ENCODE peak calls at places on chromosomes 7 and 10, in ten cellular contexts. T, S, U, N, X, V, Z, C, L and G are unnamed samples.

GRCh38 chr10:58435297-58435696 is 50.1 kb downstream of the TFAM start:
- DNase-seq in L (peak; percentile 17), Z (peak; percentile 97), N (peak; percentile 99), C (no peak), U (no peak), T (peak; percentile 95), S (peak; percentile 1), X (peak; percentile 51), V (no peak), G (peak; percentile 98)

GRCh38 chr7:155234950-155235789 is 62.5 kb upstream of the INSIG1 start:
- DNase-seq in Z (no peak), N (no peak), V (peak; percentile 63), S (no peak), L (no peak), C (no peak), U (no peak), X (peak; percentile 89), T (no peak), G (no peak)

GRCh38 chr10:123897146-123897545 is 5.5 kb upstream of the CPXM2 start:
- DNase-seq in N (no peak), T (no peak), Z (no peak), U (no peak), V (no peak), S (no peak), L (peak; percentile 51), X (no peak), C (peak; percentile 10), G (no peak)

GRCh38 chr10:121155742-121156141 is 304.6 kb downstream of the WDR11 start:
- DNase-seq in S (no peak), U (peak; percentile 55), C (no peak), Z (peak; percentile 10), X (peak; percentile 34), L (no peak), T (no peak), V (no peak), N (no peak), G (no peak)

GRCh38 chr7:139915864-139916716 is 87.0 kb downstream of the TBXAS1 start:
- DNase-seq in Z (peak; percentile 100), T (peak; percentile 97), L (no peak), X (peak; percentile 69), C (peak; percentile 89), V (no peak), U (peak; percentile 14), N (peak; percentile 97), S (peak; percentile 50), G (peak; percentile 94)

GRCh38 chr7:130384371-130384801 is 4.1 kb downstream of the CPA1 start:
- DNase-seq in U (no peak), N (no peak), T (no peak), C (no peak), S (no peak), X (peak; percentile 61), L (no peak), Z (no peak), V (peak; percentile 58), G (no peak)

GRCh38 chr7:51069411-51070083 is 247.1 kb downstream of the COBL start:
- DNase-seq in T (peak; percentile 66), Z (peak; percentile 82), S (no peak), V (no peak), X (no peak), L (no peak), C (no peak), U (no peak), N (no peak), G (no peak)

GRCh38 chr7:47381132-47381495 is 200.8 kb downstream of the TNS3 start:
- DNase-seq in N (no peak), C (no peak), L (no peak), S (no peak), Z (no peak), X (no peak), T (no peak), U (no peak), V (peak; percentile 27), G (no peak)

GRCh38 chr7:155361947-155362346 is 64.3 kb downstream of the INSIG1 start:
- DNase-seq in S (no peak), N (no peak), T (no peak), L (no peak), V (peak; percentile 46), X (no peak), U (no peak), C (no peak), Z (no peak), G (no peak)

DNA sequence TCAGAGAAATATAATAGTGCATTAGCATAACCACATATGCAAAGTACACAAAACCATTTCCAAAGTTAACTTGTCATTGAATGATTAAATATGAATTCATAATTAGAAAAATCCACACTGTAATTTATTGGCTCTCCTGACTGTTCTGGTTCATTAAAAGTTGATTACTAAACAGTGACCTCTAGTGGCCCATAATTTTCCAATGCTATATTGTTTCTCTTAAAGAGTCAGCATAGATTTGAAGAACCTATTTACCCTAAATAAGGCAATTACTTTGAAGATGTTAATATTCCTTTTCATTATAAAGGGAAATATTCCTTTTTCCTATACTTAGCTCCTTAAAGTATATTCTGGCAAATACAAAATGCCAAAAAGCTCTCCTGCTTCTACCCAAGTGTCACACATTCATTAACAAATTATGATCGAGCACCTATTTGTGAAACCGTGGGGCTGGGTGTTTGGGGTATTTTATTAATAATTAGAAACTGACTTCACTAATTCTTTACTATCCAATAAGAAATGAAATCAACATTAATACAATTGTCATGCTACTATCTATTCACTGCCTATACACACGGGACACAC is 86.2 kb downstream of the HIBADH start:
- DNase-seq in V (no peak), L (peak; percentile 71), C (peak; percentile 35), X (no peak), Z (peak; percentile 54), S (no peak), T (peak; percentile 57), U (no peak), N (no peak), G (peak; percentile 75)
- TF ChIP-seq CTCF in V (peak; percentile 59), L (no peak), C (peak; percentile 92), X (peak; percentile 41), Z (peak; percentile 23), S (peak; percentile 69), T (peak; percentile 45), U (peak; percentile 17), N (peak; percentile 28), G (peak; percentile 37)

GRCh38 chr7:40836218-40836617 is 701.4 kb downstream of the SUGCT start:
- DNase-seq in N (no peak), Z (peak; percentile 72), T (peak; percentile 80), U (no peak), V (no peak), C (peak; percentile 78), L (no peak), X (no peak), S (no peak), G (no peak)

GRCh38 chr7:40829201-40829600 is 694.4 kb downstream of the SUGCT start:
- DNase-seq in L (no peak), C (no peak), S (no peak), V (no peak), T (no peak), N (no peak), X (no peak), Z (no peak), U (no peak), G (no peak)

GRCh38 chr7:40828686-40829085 is 693.9 kb downstream of the SUGCT start:
- DNase-seq in V (no peak), N (peak; percentile 64), C (no peak), L (no peak), U (no peak), Z (no peak), S (no peak), T (no peak), X (no peak), G (no peak)

GRCh38 chr7:40833541-40834234 is 698.9 kb downstream of the SUGCT start:
- DNase-seq in T (peak; percentile 36), N (peak; percentile 20), V (no peak), C (peak; percentile 62), X (no peak), L (no peak), U (no peak), S (no peak), Z (peak; percentile 19), G (peak; percentile 67)
- H3K4me3 ChIP-seq in T (no peak overlapping the region), N (no peak overlapping the region), V (no peak overlapping the region), C (no peak overlapping the region), X (no peak overlapping the region), L (peak overlapping the region; percentile 10), U (no peak overlapping the region), S (no peak overlapping the region), Z (no peak overlapping the region), G (no peak overlapping the region)

DNA sequence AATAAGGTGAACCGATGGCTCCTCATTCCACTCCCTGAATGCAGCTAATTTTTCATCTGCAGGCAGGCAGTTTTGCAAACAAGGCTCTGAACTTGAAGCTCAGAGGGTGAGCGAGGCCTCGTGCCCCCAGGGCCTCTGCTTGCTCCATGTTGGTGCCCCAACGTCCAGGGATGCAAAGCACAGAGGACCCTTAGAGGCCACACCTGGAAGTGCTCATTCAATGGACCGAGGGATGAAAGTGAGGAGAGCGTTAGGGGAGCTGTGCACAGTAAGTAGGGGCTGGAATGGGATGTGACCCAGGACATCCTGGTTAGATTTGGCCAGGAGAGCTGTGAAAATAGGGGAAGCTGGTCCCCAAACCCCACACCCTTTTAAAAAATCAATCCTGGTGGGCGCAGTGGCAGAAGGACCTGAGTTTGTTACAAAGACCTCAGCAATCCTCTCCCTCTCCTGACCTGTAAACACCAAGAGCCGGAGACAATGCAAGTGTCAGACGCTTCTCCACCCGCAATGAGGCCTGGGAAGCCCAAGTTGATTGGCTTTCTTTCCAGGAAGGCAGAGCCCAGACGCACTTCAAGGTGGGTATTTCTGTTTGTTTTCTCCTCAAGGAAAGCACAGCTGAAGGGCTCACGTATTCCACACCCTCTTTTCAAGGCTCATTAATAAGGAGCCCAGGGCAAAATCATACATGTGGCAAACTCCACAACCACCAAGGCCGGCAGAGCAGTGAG is 14.0 kb upstream of the CXCL12 start:
- DNase-seq in L (peak; percentile 49), X (no peak), C (no peak), S (no peak), N (no peak), V (no peak), Z (no peak), T (no peak), U (no peak), G (no peak)
- TF ChIP-seq CTCF in L (peak; percentile 29), X (no peak), C (no peak), S (no peak), N (no peak), V (no peak), Z (no peak), T (no peak), U (no peak), G (no peak)

GRCh38 chr10:132408367-132408781 is 11.4 kb downstream of the PWWP2B start:
- DNase-seq in C (no peak), N (no peak), X (peak; percentile 58), U (peak; percentile 59), V (peak; percentile 72), T (peak; percentile 43), Z (no peak), L (peak; percentile 46), S (no peak), G (no peak)

GRCh38 chr10:132407243-132407746 is 10.3 kb downstream of the PWWP2B start:
- DNase-seq in C (no peak), U (peak; percentile 56), X (peak; percentile 98), T (no peak), N (no peak), S (no peak), Z (no peak), L (no peak), V (peak; percentile 90), G (no peak)

GRCh38 chr10:132406750-132407149 is 9.8 kb downstream of the PWWP2B start:
- DNase-seq in C (no peak), S (no peak), T (no peak), Z (no peak), X (peak; percentile 16), U (no peak), L (no peak), V (no peak), N (no peak), G (no peak)

GRCh38 chr10:132408823-132409666 is 12.0 kb downstream of the PWWP2B start:
- DNase-seq in V (peak; percentile 85), L (no peak), C (no peak), T (no peak), U (peak; percentile 22), N (no peak), Z (no peak), S (no peak), X (peak; percentile 90), G (no peak)

GRCh38 chr10:132407846-132408278 is 10.9 kb downstream of the PWWP2B start:
- DNase-seq in Z (peak; percentile 67), C (peak; percentile 17), T (peak; percentile 86), S (no peak), N (peak; percentile 31), L (peak; percentile 91), U (peak; percentile 78), X (peak; percentile 96), V (peak; percentile 86), G (no peak)
- H3K4me3 ChIP-seq in Z (peak overlapping the region; percentile 17), C (no peak overlapping the region), T (peak overlapping the region; percentile 31), S (peak overlapping the region; percentile 23), N (no peak overlapping the region), L (peak overlapping the region; percentile 41), U (peak overlapping the region; percentile 9), X (no peak overlapping the region), V (no peak overlapping the region), G (no peak overlapping the region)